ENCODE peak calls at places on chromosomes 16 and 17, in ten cellular contexts. H is adrenal gland; K is mesendoderm; O is substantia nigra; Q is heart left ventricle; G is esophagus squamous epithelium; Y is AG04450; N is caudate nucleus; I is CD4-positive, alpha-beta T cell; C is CD8-positive, alpha-beta T cell. D is an unnamed sample.

GRCh38 chr17:1087381-1088241 is 90.7 kb downstream of the TIMM22 start:
- DNase-seq in H (peak; percentile 85), K (peak; percentile 67), O (no peak), Q (peak; percentile 78), G (no peak), Y (no peak), N (peak; percentile 55), I (no peak), C (no peak), D (peak; percentile 97)

GRCh38 chr16:90046971-90047713 is 27.9 kb upstream of the DBNDD1 start:
- DNase-seq in H (peak; percentile 71), K (no peak), O (no peak), Q (peak; percentile 49), G (no peak), Y (no peak), N (no peak), I (no peak), C (no peak), D (peak; percentile 81)

GRCh38 chr16:85459529-85460251 is 153.4 kb upstream of the GSE1 start:
- DNase-seq in H (no peak), K (no peak), O (no peak), Q (no peak), G (no peak), Y (no peak), N (no peak), I (no peak), C (no peak), D (peak; percentile 65)

GRCh38 chr16:2282866-2283555 is 15.1 kb upstream of the RNPS1 start:
- DNase-seq in H (no peak), K (no peak), O (no peak), Q (no peak), G (no peak), Y (no peak), N (no peak), I (no peak), C (no peak), D (no peak)

GRCh38 chr17:60392845-60393702 is 1.1 kb upstream of the USP32 start:
- DNase-seq in H (peak; percentile 47), K (peak; percentile 33), O (no peak), Q (peak; percentile 32), G (no peak), Y (no peak), N (peak; percentile 64), I (no peak), C (peak; percentile 12), D (peak; percentile 71)

GRCh38 chr17:79873583-79873982 is 34.3 kb upstream of the CBX4 start:
- DNase-seq in H (no peak), K (no peak), O (no peak), Q (no peak), G (no peak), Y (no peak), N (no peak), I (no peak), C (no peak), D (no peak)

GRCh38 chr16:74868501-74868900 is 93.9 kb upstream of the FA2H start:
- DNase-seq in H (no peak), K (no peak), O (no peak), Q (no peak), G (no peak), Y (no peak), N (no peak), I (no peak), C (no peak), D (no peak)

GRCh38 chr17:19374136-19374535 is 4.2 kb upstream of the MAPK7 start:
- DNase-seq in H (no peak), K (no peak), O (no peak), Q (no peak), G (no peak), Y (no peak), N (peak; percentile 41), I (no peak), C (no peak), D (no peak)

GRCh38 chr16:55499281-55499680 is 9.6 kb upstream of the LPCAT2 start:
- DNase-seq in H (no peak), K (no peak), O (no peak), Q (no peak), G (no peak), Y (no peak), N (no peak), I (no peak), C (no peak), D (no peak)

GRCh38 chr16:85963746-85964370 is 64.9 kb downstream of the IRF8 start:
- DNase-seq in H (no peak), K (no peak), O (no peak), Q (peak; percentile 53), G (no peak), Y (no peak), N (no peak), I (no peak), C (no peak), D (peak; percentile 30)

GRCh38 chr16:89473136-89473712 is 17.1 kb downstream of the ANKRD11 start:
- DNase-seq in H (no peak), K (no peak), O (no peak), Q (no peak), G (no peak), Y (no peak), N (no peak), I (no peak), C (no peak), D (no peak)

GRCh38 chr16:62966626-62967025 is 930.4 kb upstream of the CDH8 start:
- DNase-seq in H (no peak), K (no peak), O (no peak), Q (no peak), G (no peak), Y (no peak), N (no peak), I (no peak), C (no peak), D (no peak)

GRCh38 chr17:46028374-46028773 is 29.3 kb downstream of the STH start:
- DNase-seq in H (no peak), K (no peak), O (no peak), Q (no peak), G (no peak), Y (no peak), N (no peak), I (no peak), C (no peak), D (no peak)

GRCh38 chr16:67268136-67268579 is 11.2 kb upstream of the PLEKHG4 start:
- DNase-seq in H (peak; percentile 78), K (peak; percentile 94), O (no peak), Q (no peak), G (no peak), Y (peak; percentile 42), N (no peak), I (no peak), C (no peak), D (peak; percentile 50)

GRCh38 chr16:28162326-28162877 is 49.4 kb downstream of the XPO6 start:
- DNase-seq in H (no peak), K (no peak), O (no peak), Q (no peak), G (no peak), Y (no peak), N (no peak), I (no peak), C (no peak), D (no peak)
- H3K27ac ChIP-seq in H (no peak overlapping the region), K (no peak overlapping the region), O (no peak overlapping the region), Q (no peak overlapping the region), G (no peak overlapping the region), Y (no peak overlapping the region), N (no peak overlapping the region), I (no peak overlapping the region), C (no peak overlapping the region), D (no peak overlapping the region)

GRCh38 chr17:7237761-7238417 is 1.4 kb downstream of the PHF23 start:
- DNase-seq in H (peak; percentile 89), K (peak; percentile 71), O (peak; percentile 54), Q (peak; percentile 89), G (no peak), Y (no peak), N (peak; percentile 80), I (peak; percentile 87), C (peak; percentile 85), D (peak; percentile 76)
- H3K27ac ChIP-seq in H (peak overlapping the region; percentile 91), K (peak overlapping the region; percentile 94), O (peak overlapping the region; percentile 80), Q (peak overlapping the region; percentile 89), G (peak overlapping the region; percentile 98), Y (peak overlapping the region; percentile 57), N (peak overlapping the region; percentile 88), I (peak overlapping the region; percentile 88), C (peak overlapping the region; percentile 29), D (peak overlapping the region; percentile 89)

DNA sequence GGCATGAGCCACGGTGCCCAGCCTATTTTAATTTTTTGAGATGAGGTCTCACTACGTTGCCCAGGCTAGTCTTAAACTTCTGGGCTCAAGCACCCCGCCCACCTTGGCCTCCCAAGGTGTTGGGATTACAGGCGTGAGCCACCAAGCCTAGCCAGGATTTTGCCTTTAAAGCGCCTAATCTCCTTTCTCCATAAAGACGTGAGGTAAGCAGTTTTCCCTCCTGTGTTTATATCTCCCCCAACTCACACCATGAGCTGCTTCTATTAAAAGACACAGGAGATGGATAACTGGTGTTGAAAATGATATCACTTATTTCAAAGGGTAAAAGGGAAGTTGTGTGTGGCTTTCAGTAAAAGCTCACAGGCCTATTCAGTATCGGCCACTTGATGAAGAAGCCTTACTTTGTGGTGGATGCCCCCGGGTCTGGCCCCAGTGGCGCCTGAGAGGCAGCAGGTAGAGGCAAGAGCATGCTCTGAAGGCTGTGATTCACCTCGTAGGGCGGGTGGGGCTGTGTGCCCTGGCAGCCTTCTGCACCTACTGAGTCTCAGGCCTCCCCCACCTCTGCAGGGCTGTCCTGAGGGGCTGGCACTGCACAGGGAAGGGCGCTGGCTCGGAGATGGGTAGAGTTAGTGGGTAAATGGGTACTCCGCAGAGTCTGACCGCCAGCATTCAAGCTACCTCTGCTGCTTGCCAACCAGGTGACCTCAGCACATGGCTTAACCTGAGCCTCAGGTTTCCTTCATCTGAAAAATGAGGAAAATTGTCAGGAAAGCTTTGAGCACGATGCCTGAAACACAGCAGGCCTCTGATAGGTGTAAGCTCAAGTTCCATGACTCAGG is 146.8 kb downstream of the CLEC16A start:
- DNase-seq in H (no peak), K (no peak), O (no peak), Q (no peak), G (no peak), Y (no peak), N (no peak), I (no peak), C (no peak), D (no peak)
- H3K27ac ChIP-seq in H (no peak overlapping the region), K (no peak overlapping the region), O (no peak overlapping the region), Q (no peak overlapping the region), G (no peak overlapping the region), Y (no peak overlapping the region), N (no peak overlapping the region), I (no peak overlapping the region), C (no peak overlapping the region), D (no peak overlapping the region)

GRCh38 chr16:23333962-23334361 is 31.9 kb downstream of the SCNN1B start:
- DNase-seq in H (no peak), K (peak; percentile 21), O (no peak), Q (no peak), G (no peak), Y (no peak), N (no peak), I (no peak), C (no peak), D (no peak)

GRCh38 chr16:23333034-23333579 is 31.0 kb downstream of the SCNN1B start:
- DNase-seq in H (no peak), K (no peak), O (no peak), Q (no peak), G (no peak), Y (no peak), N (no peak), I (no peak), C (no peak), D (no peak)

GRCh38 chr16:23337836-23338550 is 35.9 kb downstream of the SCNN1B start:
- DNase-seq in H (no peak), K (no peak), O (no peak), Q (no peak), G (no peak), Y (no peak), N (no peak), I (no peak), C (no peak), D (no peak)

GRCh38 chr16:23334421-23334853 is 32.3 kb downstream of the SCNN1B start:
- DNase-seq in H (no peak), K (no peak), O (no peak), Q (no peak), G (no peak), Y (no peak), N (no peak), I (no peak), C (no peak), D (no peak)

GRCh38 chr16:23334950-23335349 is 32.8 kb downstream of the SCNN1B start:
- DNase-seq in H (no peak), K (no peak), O (no peak), Q (no peak), G (no peak), Y (no peak), N (no peak), I (no peak), C (no peak), D (no peak)
- H3K27ac ChIP-seq in H (no peak overlapping the region), K (no peak overlapping the region), O (no peak overlapping the region), Q (no peak overlapping the region), G (no peak overlapping the region), Y (no peak overlapping the region), N (no peak overlapping the region), I (no peak overlapping the region), C (no peak overlapping the region), D (no peak overlapping the region)

D was measured in body of pancreas.